ENCODE peak calls at places on chromosomes 13 and 19, in five cellular contexts. U is naive thymus-derived CD8-positive, alpha-beta T cell; P is stimulated activated CD4-positive, alpha-beta T cell treated with anti-CD3 and anti-CD28 coated beads, Interleukin-2, amount 100 ng/mL, for 48 hours; I is anterior cingulate cortex; F is ELF-1. E is an unnamed sample.

GRCh38 chr19:16420781-16421386 is 50.9 kb downstream of the EPS15L1 start:
- DNase-seq in P (no peak), I (no peak), U (no peak), F (peak), E (no peak)

GRCh38 chr13:24097064-24097463 is 63.5 kb upstream of the SPATA13 start:
- DNase-seq in P (peak), I (no peak), F (no peak), U (no peak), E (no peak)

GRCh38 chr13:40379186-40379585 is 287.3 kb downstream of the FOXO1 start:
- DNase-seq in P (no peak), F (no peak), U (no peak), I (no peak), E (no peak)

GRCh38 chr13:75357576-75358295 is 124.2 kb downstream of the TBC1D4 start:
- DNase-seq in F (peak), U (peak), I (no peak), P (peak), E (peak)

GRCh38 chr13:49373699-49374098 is 70.2 kb downstream of the CAB39L start:
- DNase-seq in P (no peak), F (no peak), I (no peak), U (no peak), E (no peak)

GRCh38 chr19:18424122-18424889 is 5.1 kb downstream of the SSBP4 start:
- DNase-seq in U (no peak), I (no peak), P (no peak), F (no peak), E (peak)

GRCh38 chr19:15108145-15108844 is 1.1 kb downstream of the SYDE1 start:
- DNase-seq in P (no peak), F (no peak), U (no peak), I (no peak), E (no peak)

GRCh38 chr13:94660695-94661324 is 51.5 kb downstream of the SOX21 start:
- DNase-seq in F (no peak), P (no peak), I (no peak), U (no peak), E (no peak)

GRCh38 chr13:85590231-85590931 is 208.8 kb downstream of the SLITRK6 start:
- DNase-seq in U (no peak), I (no peak), F (no peak), P (no peak), E (no peak)

GRCh38 chr13:110523838-110524237 is 37.7 kb downstream of the RAB20 start:
- DNase-seq in U (peak), P (no peak), F (no peak), I (no peak), E (no peak)

GRCh38 chr19:44585371-44586141 is 27.8 kb upstream of the IGSF23 start:
- DNase-seq in U (no peak), I (no peak), P (no peak), F (no peak), E (no peak)

GRCh38 chr19:30315159-30315558 is 57.0 kb upstream of the ZNF536 start:
- DNase-seq in P (no peak), U (no peak), F (no peak), I (no peak), E (no peak)

GRCh38 chr13:83691966-83692365 is 190.3 kb downstream of the SLITRK1 start:
- DNase-seq in F (no peak), P (no peak), I (no peak), U (no peak), E (no peak)

GRCh38 chr19:8552810-8553209 is 24.4 kb downstream of the MYO1F start:
- DNase-seq in I (no peak), U (no peak), F (peak), P (no peak), E (no peak)

GRCh38 chr19:3698386-3698950 is 1.8 kb downstream of the PIP5K1C start:
- DNase-seq in I (no peak), P (no peak), U (no peak), F (no peak), E (no peak)

GRCh38 chr19:48698046-48698445 is 2.3 kb downstream of the FUT2 start:
- DNase-seq in I (no peak), P (no peak), F (no peak), U (no peak), E (no peak)

GRCh38 chr13:104106705-104107393 is 1040.6 kb upstream of the SLC10A2 start:
- DNase-seq in U (no peak), P (no peak), F (no peak), I (no peak), E (no peak)

GRCh38 chr19:45691516-45692186 is at the start of gene SNRPD2:
- DNase-seq in I (peak), F (peak), P (peak), U (peak), E (peak)

GRCh38 chr13:59477011-59477410 is 686.7 kb downstream of the DIAPH3 start:
- DNase-seq in F (no peak), P (no peak), U (no peak), I (no peak), E (no peak)

GRCh38 chr19:426725-427445 is 17.9 kb upstream of the C2CD4C start:
- DNase-seq in P (no peak), U (no peak), I (no peak), F (no peak), E (no peak)